ENCODE peak calls at places on chromosomes 4 and X, in six cellular contexts. W is aorta, X is psoas muscle, G is pancreas, S is mucosa of descending colon, B is spleen. I is an unnamed sample.

GRCh38 chr4:139184129-139184528 is 7.1 kb upstream of the ELF2 start:
- DNase-seq in G (no peak), W (no peak), B (no peak), S (no peak), X (no peak), I (no peak)

GRCh38 chrX:151830911-151831310 is 81.8 kb upstream of the MAGEA4 start:
- DNase-seq in S (no peak), G (no peak), X (no peak), B (no peak), W (no peak), I (no peak)

GRCh38 chr4:155578726-155579385 is 87.8 kb upstream of the GUCY1A1 start:
- DNase-seq in W (no peak), G (no peak), B (no peak), S (no peak), X (no peak), I (no peak)

GRCh38 chrX:113802837-113803236 is 781.0 kb upstream of the HTR2C start:
- DNase-seq in W (no peak), X (no peak), G (no peak), S (no peak), B (no peak), I (no peak)

GRCh38 chrX:68249401-68249831 is 183.9 kb downstream of the OPHN1 start:
- DNase-seq in S (no peak), G (no peak), W (peak; percentile 42), B (no peak), X (peak; percentile 60), I (no peak)

GRCh38 chr4:186285147-186285546 is 19.2 kb downstream of the F11 start:
- DNase-seq in W (no peak), S (no peak), X (no peak), G (no peak), B (no peak), I (no peak)

GRCh38 chr4:609400-610050 is 15.8 kb upstream of the PDE6B start:
- DNase-seq in B (peak; percentile 32), X (no peak), G (no peak), W (peak; percentile 57), S (no peak), I (no peak)

GRCh38 chrX:136584545-136584944 is 52.5 kb downstream of the VGLL1 start:
- DNase-seq in W (no peak), G (no peak), X (no peak), S (no peak), B (no peak), I (no peak)

GRCh38 chrX:12974797-12975669 is at the start of gene TMSB4X:
- DNase-seq in G (peak; percentile 79), B (peak; percentile 96), X (peak; percentile 89), W (peak; percentile 95), S (peak; percentile 92), I (peak; percentile 74)

GRCh38 chr4:54318904-54319303 is 89.8 kb downstream of the PDGFRA start:
- DNase-seq in W (no peak), B (no peak), G (no peak), X (no peak), S (no peak), I (peak; percentile 15)

GRCh38 chrX:130699618-130700017 is 203.4 kb downstream of the ENOX2 start:
- DNase-seq in B (no peak), X (no peak), G (no peak), W (no peak), S (no peak), I (no peak)

GRCh38 chrX:15410430-15410829 is 26.2 kb upstream of the VEGFD start:
- DNase-seq in G (no peak), S (no peak), W (no peak), X (no peak), B (no peak), I (no peak)

GRCh38 chr4:82467442-82467841 is 37.1 kb downstream of the ENOPH1 start:
- DNase-seq in S (no peak), X (no peak), B (no peak), W (no peak), G (no peak), I (peak; percentile 33)

GRCh38 chr4:142778430-142778829 is 67.7 kb downstream of the INPP4B start:
- DNase-seq in G (no peak), S (no peak), B (no peak), X (no peak), W (no peak), I (no peak)

GRCh38 chr4:86960557-86960959 is 25.7 kb downstream of the AFF1 start:
- DNase-seq in B (no peak), S (no peak), X (no peak), G (peak; percentile 21), W (no peak), I (no peak)

GRCh38 chrX:53682885-53683555 is 3.5 kb downstream of the HUWE1 start:
- DNase-seq in X (no peak), W (no peak), B (no peak), S (no peak), G (no peak), I (peak; percentile 49)

GRCh38 chr4:81531410-81531809 is 59.7 kb upstream of the RASGEF1B start:
- DNase-seq in B (no peak), G (no peak), S (no peak), X (no peak), W (no peak), I (no peak)

GRCh38 chr4:85132117-85132516 is 165.6 kb upstream of the WDFY3 start:
- DNase-seq in S (no peak), B (no peak), X (no peak), G (no peak), W (no peak), I (no peak)

GRCh38 chr4:87543835-87544461 is 14.8 kb upstream of the SPARCL1 start:
- DNase-seq in W (no peak), B (no peak), S (no peak), X (no peak), G (no peak), I (peak; percentile 34)

DNA sequence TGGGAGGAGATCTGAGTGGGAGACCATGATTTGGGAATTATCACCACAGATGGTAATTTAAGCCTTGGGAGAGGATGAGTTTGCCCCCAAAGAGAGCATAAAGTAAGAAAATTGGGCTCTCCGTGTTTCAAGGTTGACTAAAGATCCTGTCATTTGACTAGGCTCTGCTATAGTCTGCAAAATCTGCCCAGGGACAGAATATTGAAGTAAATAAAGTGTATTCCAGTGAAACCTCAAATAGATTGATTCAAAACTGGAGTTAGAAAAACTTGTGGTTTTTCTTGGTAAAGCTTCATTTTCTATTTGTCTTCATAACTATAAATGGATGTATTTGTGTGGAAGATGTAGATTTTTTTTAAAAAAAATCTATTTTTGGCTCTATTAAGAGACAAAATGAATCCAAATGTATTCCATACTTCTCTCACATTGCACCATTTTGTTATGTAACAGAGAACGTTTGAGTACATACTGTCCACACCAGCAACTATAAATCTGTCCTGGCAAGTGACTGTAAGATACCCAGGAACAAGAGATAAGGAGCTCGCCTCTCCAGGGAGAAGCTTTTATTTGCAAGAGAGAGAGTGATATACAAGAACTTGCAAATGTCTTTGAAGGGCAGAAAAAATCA is 170.2 kb downstream of the CBR4 start:
- DNase-seq in W (no peak), X (no peak), S (no peak), B (no peak), G (no peak), I (no peak)
- H3K4me1 ChIP-seq in W (peaks cover 20% of the 10 kb centered on the region), X (peaks cover 78% of the 10 kb centered on the region), S (no peaks in the 10 kb centered on the region), B (peaks cover 38% of the 10 kb centered on the region), G (peaks cover 7% of the 10 kb centered on the region), I (no peaks in the 10 kb centered on the region)

DNA sequence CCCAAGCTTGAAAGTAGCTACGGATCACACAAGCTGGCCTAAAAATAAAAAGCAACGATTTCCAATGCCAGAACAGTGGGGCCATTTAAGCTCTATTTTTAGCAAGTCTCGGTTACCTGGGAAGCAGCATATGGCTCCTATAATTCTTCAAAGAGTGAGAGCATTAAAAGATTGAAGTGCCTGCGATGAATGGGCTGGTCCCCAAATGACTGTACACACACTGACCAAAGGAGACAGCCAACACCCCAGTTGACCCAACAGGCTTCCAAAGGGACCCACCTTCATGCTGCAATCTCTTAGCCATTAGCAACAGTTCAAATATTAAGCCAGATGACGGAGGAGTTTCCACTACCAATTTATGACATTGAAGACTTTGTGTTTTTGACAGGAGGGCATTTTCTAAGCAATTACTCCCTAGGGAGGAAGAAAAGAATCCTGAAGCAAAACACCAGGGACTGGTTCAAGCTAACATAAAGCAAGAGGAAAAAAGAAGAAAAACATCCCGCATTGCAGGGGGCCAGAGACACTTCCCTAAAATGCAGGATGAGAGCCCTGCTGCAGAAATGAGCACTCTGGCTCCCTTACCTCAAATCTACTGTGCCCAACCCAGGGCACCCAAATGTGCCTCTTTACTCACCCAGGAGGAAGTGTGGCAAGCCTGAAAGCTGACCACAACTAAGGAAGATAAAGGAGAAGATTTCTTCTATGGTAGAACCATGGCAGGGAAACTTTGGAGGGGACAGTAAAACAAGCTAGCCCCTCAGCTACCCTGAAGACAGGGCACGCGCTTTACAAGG is 21.6 kb downstream of the SH3KBP1 start:
- DNase-seq in S (no peak), X (no peak), B (peak; percentile 57), G (no peak), W (no peak), I (no peak)
- H3K4me1 ChIP-seq in S (no peaks in the 10 kb centered on the region), X (peaks cover 11% of the 10 kb centered on the region), B (peaks cover 100% of the 10 kb centered on the region), G (no peaks in the 10 kb centered on the region), W (no peaks in the 10 kb centered on the region), I (no peaks in the 10 kb centered on the region)

DNA sequence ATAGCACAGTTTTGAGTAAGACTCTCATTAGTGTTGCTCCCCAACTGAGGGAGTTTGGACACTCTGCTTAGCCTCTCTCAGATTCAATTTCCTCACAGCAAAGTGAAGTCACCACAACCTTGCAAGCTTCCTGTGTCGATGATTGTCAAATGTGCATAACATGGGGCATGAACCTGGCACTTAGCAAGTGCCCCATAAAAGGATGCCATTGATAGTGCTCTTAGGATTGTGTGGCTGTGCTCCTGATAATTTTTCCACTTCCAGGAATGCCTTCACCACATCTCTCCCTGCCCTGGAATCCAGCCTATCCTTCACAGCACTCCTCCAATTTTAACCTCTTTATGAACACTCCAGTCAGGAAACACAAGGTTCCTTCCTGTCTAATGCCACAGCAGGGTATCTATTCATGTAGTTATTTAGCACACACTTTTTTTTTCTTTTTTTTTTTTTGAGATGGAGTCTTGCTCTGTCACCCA is 309.4 kb downstream of the PPP3CA start:
- DNase-seq in X (no peak), S (no peak), B (no peak), G (no peak), W (no peak), I (no peak)
- H3K4me1 ChIP-seq in X (peaks cover 2% of the 10 kb centered on the region), S (no peaks in the 10 kb centered on the region), B (peaks cover 36% of the 10 kb centered on the region), G (no peaks in the 10 kb centered on the region), W (peaks cover 2% of the 10 kb centered on the region), I (peaks cover 4% of the 10 kb centered on the region)

DNA sequence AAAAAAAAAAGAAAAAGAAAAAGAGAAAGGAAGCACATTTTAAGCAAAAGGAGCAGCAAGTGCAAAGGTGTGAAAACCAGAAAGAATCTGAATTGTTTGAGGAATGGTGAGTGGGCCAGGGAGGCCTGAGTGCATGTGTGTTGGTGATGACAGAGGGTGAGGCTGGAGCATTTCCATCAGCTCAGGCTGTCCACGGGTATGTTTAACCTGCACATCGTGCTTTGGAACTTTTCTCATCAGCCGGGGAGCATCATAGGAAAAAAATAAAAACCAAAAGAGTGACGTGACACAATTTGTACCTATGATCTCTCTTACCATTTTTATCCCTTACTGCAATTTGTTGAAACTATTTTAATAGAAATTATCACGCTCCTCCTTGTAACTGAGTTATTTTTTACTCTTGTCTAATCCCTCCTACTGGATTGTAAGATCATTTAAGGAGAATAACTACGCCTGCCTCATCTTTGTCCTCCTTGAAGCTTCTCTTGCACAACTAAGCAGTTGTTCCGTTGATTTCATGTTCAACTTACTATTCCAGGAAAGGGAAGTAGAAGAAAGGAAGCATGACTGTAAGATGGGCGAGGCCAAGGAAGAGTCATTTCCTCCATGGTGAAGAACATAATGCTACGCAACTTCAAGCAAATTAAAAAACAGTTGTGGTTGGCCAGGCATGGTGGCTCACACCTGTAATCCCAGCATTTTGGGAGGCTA is 7.0 kb downstream of the PALLD start:
- DNase-seq in B (no peak), S (no peak), X (peak; percentile 72), G (no peak), W (no peak), I (no peak)
- H3K4me1 ChIP-seq in B (peaks cover 12% of the 10 kb centered on the region), S (no peaks in the 10 kb centered on the region), X (peaks cover 30% of the 10 kb centered on the region), G (peaks cover 8% of the 10 kb centered on the region), W (no peaks in the 10 kb centered on the region), I (no peaks in the 10 kb centered on the region)

I was measured in BE2C.